ENCODE peak calls at places on chromosome 1, in six cellular contexts. One of them, this sample, is unnamed.

GRCh38 chr1:53334312-53334711 is 6.4 kb upstream of the LRP8 start:
- DNase-seq in psoas muscle: no peak
- DNase-seq in AG04450: no peak
- DNase-seq in astrocyte: no peak
- DNase-seq in tibial nerve: no peak
- DNase-seq in neural progenitor cell: no peak
- DNase-seq in this sample: no peak

GRCh38 chr1:103058393-103058792 is 49.9 kb downstream of the COL11A1 start:
- DNase-seq in tibial nerve: no peak
- DNase-seq in neural progenitor cell: no peak
- DNase-seq in astrocyte: no peak
- DNase-seq in psoas muscle: no peak
- DNase-seq in AG04450: no peak
- DNase-seq in this sample: no peak

GRCh38 chr1:230073371-230074035 is 6.5 kb downstream of the GALNT2 start:
- DNase-seq in psoas muscle: peak; percentile 58
- DNase-seq in tibial nerve: no peak
- DNase-seq in astrocyte: peak; percentile 68
- DNase-seq in neural progenitor cell: no peak
- DNase-seq in AG04450: peak; percentile 33
- DNase-seq in this sample: no peak

GRCh38 chr1:109133815-109134214 is 19.9 kb downstream of the ELAPOR1 start:
- DNase-seq in tibial nerve: peak; percentile 33
- DNase-seq in AG04450: no peak
- DNase-seq in astrocyte: no peak
- DNase-seq in psoas muscle: peak; percentile 25
- DNase-seq in neural progenitor cell: no peak
- DNase-seq in this sample: no peak

GRCh38 chr1:153746174-153746573 is 18.3 kb downstream of the INTS3 start:
- DNase-seq in AG04450: no peak
- DNase-seq in psoas muscle: no peak
- DNase-seq in tibial nerve: no peak
- DNase-seq in neural progenitor cell: no peak
- DNase-seq in astrocyte: no peak
- DNase-seq in this sample: no peak

GRCh38 chr1:53654216-53655210 is 84.5 kb downstream of the GLIS1 start:
- DNase-seq in AG04450: peak; percentile 49
- DNase-seq in tibial nerve: no peak
- DNase-seq in astrocyte: peak; percentile 77
- DNase-seq in psoas muscle: no peak
- DNase-seq in neural progenitor cell: no peak
- DNase-seq in this sample: no peak

GRCh38 chr1:63363014-63363413 is 4.4 kb upstream of the ALG6 start:
- DNase-seq in AG04450: no peak
- DNase-seq in astrocyte: no peak
- DNase-seq in neural progenitor cell: no peak
- DNase-seq in psoas muscle: no peak
- DNase-seq in tibial nerve: no peak
- DNase-seq in this sample: no peak

GRCh38 chr1:226675720-226676357 is 63.2 kb downstream of the ITPKB start:
- DNase-seq in astrocyte: no peak
- DNase-seq in psoas muscle: no peak
- DNase-seq in neural progenitor cell: no peak
- DNase-seq in tibial nerve: no peak
- DNase-seq in AG04450: no peak
- DNase-seq in this sample: no peak

GRCh38 chr1:225691861-225692516 is 39.1 kb upstream of the ENAH start:
- DNase-seq in tibial nerve: no peak
- DNase-seq in AG04450: peak; percentile 29
- DNase-seq in astrocyte: peak; percentile 99
- DNase-seq in psoas muscle: no peak
- DNase-seq in neural progenitor cell: no peak
- DNase-seq in this sample: no peak

GRCh38 chr1:233442392-233442791 is 114.9 kb downstream of the MAP3K21 start:
- DNase-seq in psoas muscle: no peak
- DNase-seq in astrocyte: peak; percentile 46
- DNase-seq in tibial nerve: no peak
- DNase-seq in neural progenitor cell: no peak
- DNase-seq in AG04450: no peak
- DNase-seq in this sample: no peak
- H3K4me3 ChIP-seq in psoas muscle: no peak overlapping the region
- H3K4me3 ChIP-seq in astrocyte: no peak overlapping the region
- H3K4me3 ChIP-seq in tibial nerve: no peak overlapping the region
- H3K4me3 ChIP-seq in neural progenitor cell: no peak overlapping the region
- H3K4me3 ChIP-seq in AG04450: no peak overlapping the region
- H3K4me3 ChIP-seq in this sample: no peak overlapping the region

GRCh38 chr1:194175251-194175650 is 988.8 kb upstream of the B3GALT2 start:
- DNase-seq in neural progenitor cell: no peak
- DNase-seq in psoas muscle: no peak
- DNase-seq in AG04450: no peak
- DNase-seq in astrocyte: no peak
- DNase-seq in tibial nerve: no peak
- DNase-seq in this sample: no peak

GRCh38 chr1:194176212-194176611 is 989.8 kb upstream of the B3GALT2 start:
- DNase-seq in psoas muscle: no peak
- DNase-seq in astrocyte: no peak
- DNase-seq in AG04450: no peak
- DNase-seq in tibial nerve: no peak
- DNase-seq in neural progenitor cell: peak; percentile 60
- DNase-seq in this sample: no peak

GRCh38 chr1:194167956-194168355 is 981.5 kb upstream of the B3GALT2 start:
- DNase-seq in tibial nerve: no peak
- DNase-seq in AG04450: no peak
- DNase-seq in neural progenitor cell: no peak
- DNase-seq in astrocyte: peak; percentile 25
- DNase-seq in psoas muscle: no peak
- DNase-seq in this sample: no peak

GRCh38 chr1:194174528-194174927 is 988.1 kb upstream of the B3GALT2 start:
- DNase-seq in AG04450: no peak
- DNase-seq in neural progenitor cell: peak; percentile 6
- DNase-seq in psoas muscle: no peak
- DNase-seq in tibial nerve: no peak
- DNase-seq in astrocyte: no peak
- DNase-seq in this sample: no peak

GRCh38 chr1:194171596-194171995 is 985.2 kb upstream of the B3GALT2 start:
- DNase-seq in tibial nerve: no peak
- DNase-seq in neural progenitor cell: no peak
- DNase-seq in astrocyte: no peak
- DNase-seq in psoas muscle: no peak
- DNase-seq in AG04450: no peak
- DNase-seq in this sample: no peak
- TF ChIP-seq CTCF in tibial nerve: no peak
- TF ChIP-seq CTCF in neural progenitor cell: no peak
- TF ChIP-seq CTCF in astrocyte: no peak
- TF ChIP-seq CTCF in psoas muscle: no peak
- TF ChIP-seq CTCF in AG04450: no peak
- TF ChIP-seq CTCF in this sample: no peak

DNA sequence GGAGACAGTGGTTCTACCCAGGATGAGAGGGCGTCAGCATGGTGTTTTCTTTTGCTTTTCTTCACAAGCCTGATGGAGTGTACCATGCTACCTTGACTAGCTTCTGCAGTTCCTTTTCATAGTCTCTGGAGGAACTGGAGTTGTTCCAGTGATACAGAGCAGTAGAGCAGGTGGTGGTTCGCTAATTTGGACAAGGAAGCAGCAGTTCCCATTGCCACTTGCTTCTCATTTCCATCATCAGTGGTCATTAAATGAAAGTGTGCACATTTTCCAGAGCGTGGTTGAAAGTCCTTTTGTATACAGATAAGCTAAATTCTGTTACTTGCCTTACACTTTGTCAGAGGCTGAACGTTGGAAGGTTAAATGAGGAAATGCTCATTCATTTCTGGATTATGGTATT is 182.3 kb downstream of the C1orf21 start:
- DNase-seq in tibial nerve: no peak
- DNase-seq in AG04450: no peak
- DNase-seq in neural progenitor cell: no peak
- DNase-seq in astrocyte: no peak
- DNase-seq in psoas muscle: no peak
- DNase-seq in this sample: no peak
- H3K4me3 ChIP-seq in tibial nerve: no peak overlapping the region
- H3K4me3 ChIP-seq in AG04450: no peak overlapping the region
- H3K4me3 ChIP-seq in neural progenitor cell: no peak overlapping the region
- H3K4me3 ChIP-seq in astrocyte: no peak overlapping the region
- H3K4me3 ChIP-seq in psoas muscle: no peak overlapping the region
- H3K4me3 ChIP-seq in this sample: no peak overlapping the region

GRCh38 chr1:23555225-23555801 is 4.0 kb downstream of the ID3 start:
- DNase-seq in AG04450: no peak
- DNase-seq in neural progenitor cell: peak; percentile 67
- DNase-seq in psoas muscle: no peak
- DNase-seq in tibial nerve: no peak
- DNase-seq in astrocyte: peak; percentile 64
- DNase-seq in this sample: peak; percentile 46

GRCh38 chr1:23553896-23554480 is 5.3 kb downstream of the ID3 start:
- DNase-seq in AG04450: no peak
- DNase-seq in neural progenitor cell: peak; percentile 46
- DNase-seq in astrocyte: no peak
- DNase-seq in psoas muscle: no peak
- DNase-seq in tibial nerve: no peak
- DNase-seq in this sample: no peak

GRCh38 chr1:23553206-23553895 is 6.0 kb downstream of the ID3 start:
- DNase-seq in psoas muscle: no peak
- DNase-seq in tibial nerve: no peak
- DNase-seq in astrocyte: no peak
- DNase-seq in neural progenitor cell: no peak
- DNase-seq in AG04450: no peak
- DNase-seq in this sample: no peak

GRCh38 chr1:23555949-23556640 is 3.2 kb downstream of the ID3 start:
- DNase-seq in psoas muscle: peak; percentile 37
- DNase-seq in AG04450: no peak
- DNase-seq in astrocyte: peak; percentile 87
- DNase-seq in neural progenitor cell: peak; percentile 63
- DNase-seq in tibial nerve: no peak
- DNase-seq in this sample: peak; percentile 68

DNA sequence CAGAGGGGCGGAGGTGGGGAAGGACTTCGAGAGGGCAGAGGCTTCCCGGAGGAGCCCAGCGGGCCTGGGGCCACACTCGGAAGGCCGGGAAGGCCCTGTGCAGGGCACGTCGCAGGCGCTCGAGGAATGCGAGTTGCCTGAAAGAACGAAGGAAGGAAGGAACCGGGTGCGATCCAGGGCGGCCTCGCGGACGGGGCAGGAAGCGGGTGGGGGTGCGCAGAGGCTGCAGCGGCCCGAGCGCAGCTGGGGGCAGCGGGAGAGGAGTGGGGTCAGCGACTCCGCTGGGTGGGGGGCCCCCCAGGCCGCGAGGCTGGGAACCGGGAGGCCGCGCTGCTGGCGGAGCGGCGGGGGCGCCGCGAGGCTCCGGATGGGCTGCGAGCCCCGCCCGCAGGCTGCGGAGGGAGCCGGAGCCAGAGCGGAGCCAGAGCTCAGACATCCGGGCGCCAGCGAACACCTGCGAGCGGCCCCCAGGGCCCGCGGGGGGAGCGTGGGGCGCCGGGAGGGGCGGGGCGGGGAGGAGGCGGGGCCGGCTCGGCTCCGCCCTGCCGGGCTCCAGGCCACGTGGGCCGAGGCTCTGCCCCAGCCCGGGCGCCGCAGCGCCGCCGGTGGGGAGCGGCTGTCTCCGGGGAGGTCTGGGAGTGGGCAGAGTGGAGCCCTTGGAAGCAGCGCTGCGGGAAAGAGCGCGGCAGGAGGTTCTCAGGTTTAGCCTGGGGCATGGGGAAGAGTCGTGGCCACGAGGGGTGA is 4.6 kb downstream of the ID3 start:
- DNase-seq in AG04450: no peak
- DNase-seq in psoas muscle: peak; percentile 83
- DNase-seq in neural progenitor cell: peak; percentile 96
- DNase-seq in tibial nerve: peak; percentile 69
- DNase-seq in astrocyte: peak; percentile 70
- DNase-seq in this sample: peak; percentile 95
- TF ChIP-seq CTCF in AG04450: peak; percentile 33
- TF ChIP-seq CTCF in psoas muscle: peak; percentile 39
- TF ChIP-seq CTCF in neural progenitor cell: peak; percentile 22
- TF ChIP-seq CTCF in tibial nerve: peak; percentile 33
- TF ChIP-seq CTCF in astrocyte: no peak
- TF ChIP-seq CTCF in this sample: peak; percentile 38

GRCh38 chr1:32199717-32200072 is 700 bp upstream of the CCDC28B start:
- DNase-seq in AG04450: no peak
- DNase-seq in psoas muscle: peak; percentile 82
- DNase-seq in astrocyte: no peak
- DNase-seq in tibial nerve: no peak
- DNase-seq in neural progenitor cell: peak; percentile 21
- DNase-seq in this sample: no peak
- H3K4me3 ChIP-seq in AG04450: peak overlapping the region; percentile 79
- H3K4me3 ChIP-seq in psoas muscle: peak overlapping the region; percentile 88
- H3K4me3 ChIP-seq in astrocyte: peak overlapping the region; percentile 78
- H3K4me3 ChIP-seq in tibial nerve: peak overlapping the region; percentile 67
- H3K4me3 ChIP-seq in neural progenitor cell: peak overlapping the region; percentile 68
- H3K4me3 ChIP-seq in this sample: peak overlapping the region; percentile 82

DNA sequence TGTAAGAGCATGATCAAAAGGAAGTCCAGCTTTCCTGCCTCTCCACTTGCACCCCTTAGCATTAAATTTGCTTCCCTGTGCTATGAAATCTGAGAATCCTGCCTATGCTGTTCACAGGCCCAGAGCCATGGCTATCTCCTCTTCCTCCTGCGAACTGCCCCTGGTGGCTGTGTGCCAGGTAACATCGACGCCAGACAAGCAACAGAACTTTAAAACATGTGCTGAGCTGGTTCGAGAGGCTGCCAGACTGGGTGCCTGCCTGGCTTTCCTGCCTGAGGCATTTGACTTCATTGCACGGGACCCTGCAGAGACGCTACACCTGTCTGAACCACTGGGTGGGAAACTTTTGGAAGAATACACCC is 1.1 kb downstream of the NIT1 start:
- DNase-seq in astrocyte: no peak
- DNase-seq in tibial nerve: no peak
- DNase-seq in neural progenitor cell: peak; percentile 22
- DNase-seq in psoas muscle: peak; percentile 56
- DNase-seq in AG04450: no peak
- DNase-seq in this sample: peak; percentile 22
- TF ChIP-seq CTCF in astrocyte: no peak
- TF ChIP-seq CTCF in tibial nerve: no peak
- TF ChIP-seq CTCF in neural progenitor cell: peak; percentile 10
- TF ChIP-seq CTCF in psoas muscle: no peak
- TF ChIP-seq CTCF in AG04450: no peak
- TF ChIP-seq CTCF in this sample: peak; percentile 1

This sample was measured in GM12865.